ENCODE peak calls at places on chromosomes 13 and 19, in nine cellular contexts. One of them, this sample, is unnamed.

GRCh38 chr13:30963794-30964193 is 31.3 kb downstream of the TEX26 start:
- DNase-seq in mucosa of descending colon: peak
- DNase-seq in AG09309: no peak
- DNase-seq in neural progenitor cell: no peak
- DNase-seq in kidney epithelial cell: no peak
- DNase-seq in transverse colon: peak
- DNase-seq in tibial artery: no peak
- DNase-seq in choroid plexus epithelial cell: peak
- DNase-seq in AG10803: peak
- DNase-seq in this sample: no peak

GRCh38 chr13:43057653-43058317 is 34.4 kb downstream of the DNAJC15 start:
- DNase-seq in mucosa of descending colon: peak
- DNase-seq in AG09309: peak
- DNase-seq in neural progenitor cell: peak
- DNase-seq in kidney epithelial cell: no peak
- DNase-seq in transverse colon: no peak
- DNase-seq in tibial artery: no peak
- DNase-seq in choroid plexus epithelial cell: peak
- DNase-seq in AG10803: no peak
- DNase-seq in this sample: no peak

GRCh38 chr13:48278806-48279205 is 24.7 kb upstream of the RB1 start:
- DNase-seq in mucosa of descending colon: no peak
- DNase-seq in AG09309: no peak
- DNase-seq in neural progenitor cell: no peak
- DNase-seq in kidney epithelial cell: no peak
- DNase-seq in transverse colon: no peak
- DNase-seq in tibial artery: no peak
- DNase-seq in choroid plexus epithelial cell: no peak
- DNase-seq in AG10803: no peak
- DNase-seq in this sample: no peak

GRCh38 chr13:98731038-98731437 is 21.4 kb downstream of the SLC15A1 start:
- DNase-seq in mucosa of descending colon: no peak
- DNase-seq in AG09309: no peak
- DNase-seq in neural progenitor cell: no peak
- DNase-seq in kidney epithelial cell: no peak
- DNase-seq in transverse colon: no peak
- DNase-seq in tibial artery: no peak
- DNase-seq in choroid plexus epithelial cell: no peak
- DNase-seq in AG10803: no peak
- DNase-seq in this sample: no peak

GRCh38 chr19:40907968-40908735 is 26.1 kb upstream of the CYP2A7 start:
- DNase-seq in mucosa of descending colon: peak
- DNase-seq in AG09309: no peak
- DNase-seq in neural progenitor cell: peak
- DNase-seq in kidney epithelial cell: no peak
- DNase-seq in transverse colon: no peak
- DNase-seq in tibial artery: no peak
- DNase-seq in choroid plexus epithelial cell: no peak
- DNase-seq in AG10803: no peak
- DNase-seq in this sample: no peak

GRCh38 chr13:32060319-32060924 is 28.8 kb downstream of the FRY start:
- DNase-seq in mucosa of descending colon: no peak
- DNase-seq in AG09309: no peak
- DNase-seq in neural progenitor cell: no peak
- DNase-seq in kidney epithelial cell: no peak
- DNase-seq in transverse colon: no peak
- DNase-seq in tibial artery: no peak
- DNase-seq in choroid plexus epithelial cell: peak
- DNase-seq in AG10803: no peak
- DNase-seq in this sample: no peak

GRCh38 chr13:23610966-23611486 is 40.8 kb downstream of the TNFRSF19 start:
- DNase-seq in mucosa of descending colon: peak
- DNase-seq in AG09309: no peak
- DNase-seq in neural progenitor cell: no peak
- DNase-seq in kidney epithelial cell: no peak
- DNase-seq in transverse colon: no peak
- DNase-seq in tibial artery: no peak
- DNase-seq in choroid plexus epithelial cell: peak
- DNase-seq in AG10803: no peak
- DNase-seq in this sample: no peak

GRCh38 chr19:54449701-54450069 is 686 bp downstream of the LENG8 start:
- DNase-seq in mucosa of descending colon: no peak
- DNase-seq in AG09309: no peak
- DNase-seq in neural progenitor cell: no peak
- DNase-seq in kidney epithelial cell: no peak
- DNase-seq in transverse colon: no peak
- DNase-seq in tibial artery: no peak
- DNase-seq in choroid plexus epithelial cell: no peak
- DNase-seq in AG10803: no peak
- DNase-seq in this sample: no peak

GRCh38 chr19:13054605-13055212 is 47.9 kb downstream of the LYL1 start:
- DNase-seq in mucosa of descending colon: no peak
- DNase-seq in AG09309: no peak
- DNase-seq in neural progenitor cell: no peak
- DNase-seq in kidney epithelial cell: no peak
- DNase-seq in transverse colon: no peak
- DNase-seq in tibial artery: no peak
- DNase-seq in choroid plexus epithelial cell: no peak
- DNase-seq in AG10803: no peak
- DNase-seq in this sample: no peak

GRCh38 chr13:65789815-65790214 is 1440.3 kb downstream of the PCDH9 start:
- DNase-seq in mucosa of descending colon: no peak
- DNase-seq in AG09309: peak
- DNase-seq in neural progenitor cell: no peak
- DNase-seq in kidney epithelial cell: no peak
- DNase-seq in transverse colon: no peak
- DNase-seq in tibial artery: no peak
- DNase-seq in choroid plexus epithelial cell: peak
- DNase-seq in AG10803: peak
- DNase-seq in this sample: no peak

GRCh38 chr19:10768369-10768768 is 50.5 kb downstream of the DNM2 start:
- DNase-seq in mucosa of descending colon: no peak
- DNase-seq in AG09309: no peak
- DNase-seq in neural progenitor cell: no peak
- DNase-seq in kidney epithelial cell: no peak
- DNase-seq in transverse colon: no peak
- DNase-seq in tibial artery: no peak
- DNase-seq in choroid plexus epithelial cell: no peak
- DNase-seq in AG10803: no peak
- DNase-seq in this sample: no peak

GRCh38 chr19:10766681-10767201 is 48.9 kb downstream of the DNM2 start:
- DNase-seq in mucosa of descending colon: no peak
- DNase-seq in AG09309: no peak
- DNase-seq in neural progenitor cell: no peak
- DNase-seq in kidney epithelial cell: no peak
- DNase-seq in transverse colon: no peak
- DNase-seq in tibial artery: no peak
- DNase-seq in choroid plexus epithelial cell: peak
- DNase-seq in AG10803: peak
- DNase-seq in this sample: no peak

GRCh38 chr19:10767726-10768125 is 49.8 kb downstream of the DNM2 start:
- DNase-seq in mucosa of descending colon: no peak
- DNase-seq in AG09309: no peak
- DNase-seq in neural progenitor cell: no peak
- DNase-seq in kidney epithelial cell: no peak
- DNase-seq in transverse colon: no peak
- DNase-seq in tibial artery: no peak
- DNase-seq in choroid plexus epithelial cell: no peak
- DNase-seq in AG10803: no peak
- DNase-seq in this sample: no peak

GRCh38 chr19:10768936-10769335 is 51.1 kb downstream of the DNM2 start:
- DNase-seq in mucosa of descending colon: no peak
- DNase-seq in AG09309: no peak
- DNase-seq in neural progenitor cell: no peak
- DNase-seq in kidney epithelial cell: no peak
- DNase-seq in transverse colon: no peak
- DNase-seq in tibial artery: no peak
- DNase-seq in choroid plexus epithelial cell: no peak
- DNase-seq in AG10803: no peak
- DNase-seq in this sample: no peak

GRCh38 chr19:10769533-10770491 is 51.9 kb downstream of the DNM2 start:
- DNase-seq in mucosa of descending colon: no peak
- DNase-seq in AG09309: no peak
- DNase-seq in neural progenitor cell: peak
- DNase-seq in kidney epithelial cell: no peak
- DNase-seq in transverse colon: peak
- DNase-seq in tibial artery: peak
- DNase-seq in choroid plexus epithelial cell: peak
- DNase-seq in AG10803: peak
- DNase-seq in this sample: no peak
- TF ChIP-seq CTCF in mucosa of descending colon: no peak
- TF ChIP-seq CTCF in AG09309: peak
- TF ChIP-seq CTCF in neural progenitor cell: peak
- TF ChIP-seq CTCF in kidney epithelial cell: peak
- TF ChIP-seq CTCF in transverse colon: peak
- TF ChIP-seq CTCF in tibial artery: peak
- TF ChIP-seq CTCF in choroid plexus epithelial cell: peak
- TF ChIP-seq CTCF in AG10803: peak
- TF ChIP-seq CTCF in this sample: peak

DNA sequence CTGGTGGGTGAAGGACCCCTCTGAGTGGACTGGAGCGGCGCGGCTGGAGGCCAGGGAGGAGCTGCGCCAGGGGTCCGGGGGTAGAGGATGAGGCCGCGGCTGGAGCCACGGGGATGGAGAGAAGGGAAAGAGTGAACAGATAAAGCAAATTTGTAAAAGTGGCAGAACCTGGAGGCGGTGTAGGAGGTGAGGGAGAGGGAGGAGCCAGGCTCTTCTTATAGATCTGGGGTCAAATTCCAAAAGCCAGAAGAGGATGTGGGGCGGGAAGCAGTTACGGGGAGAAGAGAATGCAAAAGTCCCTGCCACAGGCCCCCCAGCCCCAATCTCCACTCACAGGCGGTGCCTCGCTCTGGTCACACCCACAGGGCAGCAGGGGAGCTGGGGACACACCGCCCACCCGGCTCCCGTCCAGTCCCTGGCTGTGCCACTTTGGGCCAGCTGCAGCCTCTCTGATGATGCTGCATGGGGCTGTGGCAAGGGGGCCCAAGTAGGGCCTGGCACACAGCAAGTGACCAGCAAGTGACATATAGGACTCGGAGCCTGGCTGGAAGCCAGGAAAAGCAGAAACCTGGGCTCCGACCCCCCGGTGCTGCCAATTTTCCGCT is 11.1 kb downstream of the LRRC4B start:
- DNase-seq in mucosa of descending colon: no peak
- DNase-seq in AG09309: no peak
- DNase-seq in neural progenitor cell: peak
- DNase-seq in kidney epithelial cell: no peak
- DNase-seq in transverse colon: no peak
- DNase-seq in tibial artery: no peak
- DNase-seq in choroid plexus epithelial cell: no peak
- DNase-seq in AG10803: no peak
- DNase-seq in this sample: no peak
- H3K4me3 ChIP-seq in mucosa of descending colon: no peak
- H3K4me3 ChIP-seq in AG09309: no peak
- H3K4me3 ChIP-seq in neural progenitor cell: peak
- H3K4me3 ChIP-seq in kidney epithelial cell: no peak
- H3K4me3 ChIP-seq in transverse colon: peak
- H3K4me3 ChIP-seq in tibial artery: no peak
- H3K4me3 ChIP-seq in choroid plexus epithelial cell: no peak
- H3K4me3 ChIP-seq in AG10803: no peak
- H3K4me3 ChIP-seq in this sample: no peak

DNA sequence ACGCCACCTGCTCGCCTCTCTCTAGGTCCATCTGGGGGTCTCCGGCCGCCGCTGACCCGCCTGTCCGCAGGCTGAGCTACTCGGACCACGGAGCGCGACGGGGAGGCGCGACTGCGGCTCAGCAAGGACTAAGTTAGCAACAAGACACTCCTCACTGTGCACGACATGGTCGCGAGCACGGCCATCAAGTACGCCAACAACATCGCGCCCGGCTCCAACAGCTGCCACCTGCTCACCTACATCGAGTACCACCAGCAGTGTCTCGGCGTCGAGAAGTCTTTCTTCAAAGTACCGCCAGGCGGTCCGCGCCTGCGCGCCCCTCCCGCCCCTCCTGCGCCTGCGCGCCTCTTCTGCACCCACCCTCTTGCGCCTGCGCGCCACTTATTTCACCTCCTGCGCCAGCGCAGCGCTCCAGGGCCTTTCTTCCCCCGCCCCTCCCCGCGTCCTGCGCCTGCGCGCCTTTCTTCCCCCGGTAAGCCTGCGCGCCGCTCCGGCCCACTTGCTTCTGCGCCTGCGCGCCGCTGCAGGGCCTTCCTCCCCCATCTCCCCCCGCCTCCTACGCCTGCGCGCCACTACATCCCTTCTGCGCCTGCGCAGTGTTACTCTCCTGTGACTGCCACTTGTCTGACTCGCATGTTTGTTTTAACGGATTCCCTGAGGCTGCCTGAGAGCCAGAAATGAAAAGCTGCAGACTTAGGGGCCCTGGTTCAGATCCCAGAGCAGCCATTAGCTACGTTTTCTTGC is 63.9 kb downstream of the ACSBG2 start:
- DNase-seq in mucosa of descending colon: peak
- DNase-seq in AG09309: peak
- DNase-seq in neural progenitor cell: peak
- DNase-seq in kidney epithelial cell: peak
- DNase-seq in transverse colon: peak
- DNase-seq in tibial artery: peak
- DNase-seq in choroid plexus epithelial cell: peak
- DNase-seq in AG10803: peak
- DNase-seq in this sample: peak
- TF ChIP-seq CTCF in mucosa of descending colon: no peak
- TF ChIP-seq CTCF in AG09309: peak
- TF ChIP-seq CTCF in neural progenitor cell: peak
- TF ChIP-seq CTCF in kidney epithelial cell: peak
- TF ChIP-seq CTCF in transverse colon: peak
- TF ChIP-seq CTCF in tibial artery: peak
- TF ChIP-seq CTCF in choroid plexus epithelial cell: peak
- TF ChIP-seq CTCF in AG10803: peak
- TF ChIP-seq CTCF in this sample: peak

GRCh38 chr19:37909661-37910199 is 2.7 kb downstream of the SIPA1L3 start:
- DNase-seq in mucosa of descending colon: no peak
- DNase-seq in AG09309: no peak
- DNase-seq in neural progenitor cell: no peak
- DNase-seq in kidney epithelial cell: no peak
- DNase-seq in transverse colon: no peak
- DNase-seq in tibial artery: no peak
- DNase-seq in choroid plexus epithelial cell: no peak
- DNase-seq in AG10803: no peak
- DNase-seq in this sample: no peak

GRCh38 chr19:37920591-37921450 is 13.8 kb downstream of the SIPA1L3 start:
- DNase-seq in mucosa of descending colon: no peak
- DNase-seq in AG09309: no peak
- DNase-seq in neural progenitor cell: peak
- DNase-seq in kidney epithelial cell: no peak
- DNase-seq in transverse colon: no peak
- DNase-seq in tibial artery: no peak
- DNase-seq in choroid plexus epithelial cell: no peak
- DNase-seq in AG10803: no peak
- DNase-seq in this sample: no peak

DNA sequence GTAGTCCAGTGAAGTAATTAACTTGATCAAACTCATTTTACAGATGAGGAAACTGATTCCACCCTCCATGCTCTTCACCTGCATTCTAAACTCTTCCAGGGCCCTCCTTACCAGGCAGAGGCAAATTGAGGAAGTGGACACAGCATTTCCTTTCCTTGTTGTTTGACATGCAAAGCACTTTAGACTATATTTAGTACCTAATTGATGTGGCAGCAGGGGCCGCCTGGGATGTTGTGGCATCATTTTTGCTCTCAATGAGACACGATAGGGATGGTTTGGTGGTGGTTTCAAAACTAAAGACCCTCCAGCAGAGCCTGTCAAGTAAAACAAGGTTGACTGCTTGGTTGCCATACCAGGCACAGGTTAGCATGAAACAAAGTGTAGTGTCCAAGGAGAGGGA is 7.9 kb downstream of the SIPA1L3 start:
- DNase-seq in mucosa of descending colon: peak
- DNase-seq in AG09309: no peak
- DNase-seq in neural progenitor cell: no peak
- DNase-seq in kidney epithelial cell: no peak
- DNase-seq in transverse colon: no peak
- DNase-seq in tibial artery: no peak
- DNase-seq in choroid plexus epithelial cell: no peak
- DNase-seq in AG10803: no peak
- DNase-seq in this sample: no peak
- H3K4me3 ChIP-seq in mucosa of descending colon: no peak
- H3K4me3 ChIP-seq in AG09309: no peak
- H3K4me3 ChIP-seq in neural progenitor cell: no peak
- H3K4me3 ChIP-seq in kidney epithelial cell: no peak
- H3K4me3 ChIP-seq in transverse colon: no peak
- H3K4me3 ChIP-seq in tibial artery: no peak
- H3K4me3 ChIP-seq in choroid plexus epithelial cell: no peak
- H3K4me3 ChIP-seq in AG10803: no peak
- H3K4me3 ChIP-seq in this sample: no peak

This sample was measured in retinal pigment epithelial cell.